ENCODE peak calls at places on chromosomes 7 and 10, in four cellular contexts. One of them, this sample, is unnamed.
A peak's percentile ranks its signal among the peaks of the same experiment; 100 is the strongest.

GRCh38 chr7:110358028-110358427 is 732.9 kb upstream of the LRRN3 start:
- DNase-seq in body of pancreas: no peak
- DNase-seq in A549: no peak
- DNase-seq in heart right ventricle: no peak
- DNase-seq in this sample: no peak

GRCh38 chr7:147584771-147585193 is 1005.8 kb upstream of the C7orf33 start:
- DNase-seq in body of pancreas: no peak
- DNase-seq in A549: no peak
- DNase-seq in heart right ventricle: no peak
- DNase-seq in this sample: no peak

GRCh38 chr7:81402227-81402626 is 367.6 kb downstream of the HGF start:
- DNase-seq in body of pancreas: no peak
- DNase-seq in A549: no peak
- DNase-seq in heart right ventricle: no peak
- DNase-seq in this sample: no peak

GRCh38 chr10:75195035-75195763 is 15.4 kb upstream of the VDAC2 start:
- DNase-seq in body of pancreas: no peak
- DNase-seq in A549: no peak
- DNase-seq in heart right ventricle: no peak
- DNase-seq in this sample: no peak

GRCh38 chr10:4221315-4221714 is 436.3 kb upstream of the KLF6 start:
- DNase-seq in body of pancreas: no peak
- DNase-seq in A549: no peak
- DNase-seq in heart right ventricle: no peak
- DNase-seq in this sample: no peak

GRCh38 chr7:146074195-146074765 is 42.3 kb upstream of the CNTNAP2 start:
- DNase-seq in body of pancreas: no peak
- DNase-seq in A549: no peak
- DNase-seq in heart right ventricle: no peak
- DNase-seq in this sample: no peak

GRCh38 chr10:68303849-68304412 is 27.9 kb upstream of the HNRNPH3 start:
- DNase-seq in body of pancreas: peak; percentile 86
- DNase-seq in A549: no peak
- DNase-seq in heart right ventricle: no peak
- DNase-seq in this sample: no peak

GRCh38 chr10:31875608-31876007 is 53.0 kb downstream of the ARHGAP12 start:
- DNase-seq in body of pancreas: no peak
- DNase-seq in A549: no peak
- DNase-seq in heart right ventricle: no peak
- DNase-seq in this sample: no peak

GRCh38 chr10:86971146-86971991 is 3.1 kb downstream of the ADIRF start:
- DNase-seq in body of pancreas: peak; percentile 90
- DNase-seq in A549: peak; percentile 79
- DNase-seq in heart right ventricle: peak; percentile 89
- DNase-seq in this sample: peak; percentile 97

GRCh38 chr10:61629594-61629993 is 33.1 kb upstream of the CABCOCO1 start:
- DNase-seq in body of pancreas: no peak
- DNase-seq in A549: no peak
- DNase-seq in heart right ventricle: no peak
- DNase-seq in this sample: no peak

GRCh38 chr10:60733826-60734225 is 44.5 kb upstream of the CDK1 start:
- DNase-seq in body of pancreas: no peak
- DNase-seq in A549: no peak
- DNase-seq in heart right ventricle: no peak
- DNase-seq in this sample: no peak

GRCh38 chr7:486216-486743 is 33.4 kb downstream of the PDGFA start:
- DNase-seq in body of pancreas: no peak
- DNase-seq in A549: no peak
- DNase-seq in heart right ventricle: no peak
- DNase-seq in this sample: peak; percentile 37
- H3K27ac ChIP-seq in body of pancreas: no peak overlapping the region
- H3K27ac ChIP-seq in A549: no peak overlapping the region
- H3K27ac ChIP-seq in heart right ventricle: no peak overlapping the region
- H3K27ac ChIP-seq in this sample: no peak overlapping the region

GRCh38 chr7:47581821-47582747 is at the start of gene TNS3:
- DNase-seq in body of pancreas: peak; percentile 56
- DNase-seq in A549: no peak
- DNase-seq in heart right ventricle: no peak
- DNase-seq in this sample: peak; percentile 50
- H3K4me1 ChIP-seq in body of pancreas: peaks cover 53% of the 10 kb centered on the region
- H3K4me1 ChIP-seq in A549: peaks cover 63% of the 10 kb centered on the region
- H3K4me1 ChIP-seq in heart right ventricle: peaks cover 77% of the 10 kb centered on the region
- H3K4me1 ChIP-seq in this sample: peaks cover 13% of the 10 kb centered on the region

GRCh38 chr10:549391-549790 is 140.1 kb downstream of the DIP2C start:
- DNase-seq in body of pancreas: no peak
- DNase-seq in A549: no peak
- DNase-seq in heart right ventricle: no peak
- DNase-seq in this sample: no peak

GRCh38 chr10:550665-551460 is 138.6 kb downstream of the DIP2C start:
- DNase-seq in body of pancreas: no peak
- DNase-seq in A549: no peak
- DNase-seq in heart right ventricle: no peak
- DNase-seq in this sample: no peak

GRCh38 chr10:553233-553632 is 136.2 kb downstream of the DIP2C start:
- DNase-seq in body of pancreas: no peak
- DNase-seq in A549: no peak
- DNase-seq in heart right ventricle: no peak
- DNase-seq in this sample: no peak

GRCh38 chr10:552679-553078 is 136.8 kb downstream of the DIP2C start:
- DNase-seq in body of pancreas: no peak
- DNase-seq in A549: no peak
- DNase-seq in heart right ventricle: no peak
- DNase-seq in this sample: no peak

DNA sequence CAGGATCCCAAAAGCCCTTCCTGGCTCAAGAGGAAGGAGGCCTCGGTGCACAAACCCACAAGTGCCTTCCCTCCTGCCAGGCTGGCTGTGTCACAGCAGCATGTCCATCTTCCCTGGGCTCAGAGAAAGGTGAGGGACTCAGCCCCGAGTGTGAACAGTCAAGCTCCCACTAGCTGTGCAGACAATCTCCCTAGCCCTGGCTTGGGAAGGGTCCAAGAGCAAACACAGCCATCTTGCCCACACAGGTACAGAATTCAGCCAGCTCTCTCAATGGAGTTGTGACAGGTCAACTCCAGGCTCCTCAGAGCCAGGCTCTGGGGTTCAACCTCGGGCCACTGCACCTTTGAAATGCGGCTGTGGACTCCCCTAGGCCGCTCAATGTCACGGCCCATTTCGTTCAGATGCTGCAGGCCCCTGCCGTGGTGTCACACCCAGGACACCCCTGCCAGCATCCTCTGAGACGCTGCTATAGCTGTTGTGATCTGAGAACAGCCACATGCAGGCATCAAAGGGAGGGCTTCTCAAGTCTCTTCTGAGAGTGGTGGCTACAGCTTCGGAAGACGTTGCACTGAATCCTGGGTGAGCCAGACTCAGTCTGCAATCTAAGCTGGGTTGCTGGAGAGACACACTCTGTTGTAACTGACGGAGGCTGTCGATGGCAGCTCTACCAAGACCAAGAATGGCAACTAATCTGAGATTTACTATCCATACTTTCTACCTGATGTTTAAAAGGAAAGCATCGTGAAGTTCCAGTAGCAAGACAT is 137.8 kb downstream of the DIP2C start:
- DNase-seq in body of pancreas: no peak
- DNase-seq in A549: no peak
- DNase-seq in heart right ventricle: no peak
- DNase-seq in this sample: no peak
- H3K27ac ChIP-seq in body of pancreas: no peak overlapping the region
- H3K27ac ChIP-seq in A549: no peak overlapping the region
- H3K27ac ChIP-seq in heart right ventricle: no peak overlapping the region
- H3K27ac ChIP-seq in this sample: no peak overlapping the region

GRCh38 chr7:69182596-69183467 is 415.4 kb upstream of the AUTS2 start:
- DNase-seq in body of pancreas: no peak
- DNase-seq in A549: no peak
- DNase-seq in heart right ventricle: no peak
- DNase-seq in this sample: no peak

GRCh38 chr7:69187824-69188335 is 410.4 kb upstream of the AUTS2 start:
- DNase-seq in body of pancreas: no peak
- DNase-seq in A549: no peak
- DNase-seq in heart right ventricle: no peak
- DNase-seq in this sample: no peak

GRCh38 chr7:69184339-69184738 is 413.9 kb upstream of the AUTS2 start:
- DNase-seq in body of pancreas: no peak
- DNase-seq in A549: no peak
- DNase-seq in heart right ventricle: no peak
- DNase-seq in this sample: no peak

GRCh38 chr7:69186974-69187373 is 411.3 kb upstream of the AUTS2 start:
- DNase-seq in body of pancreas: no peak
- DNase-seq in A549: no peak
- DNase-seq in heart right ventricle: no peak
- DNase-seq in this sample: no peak

DNA sequence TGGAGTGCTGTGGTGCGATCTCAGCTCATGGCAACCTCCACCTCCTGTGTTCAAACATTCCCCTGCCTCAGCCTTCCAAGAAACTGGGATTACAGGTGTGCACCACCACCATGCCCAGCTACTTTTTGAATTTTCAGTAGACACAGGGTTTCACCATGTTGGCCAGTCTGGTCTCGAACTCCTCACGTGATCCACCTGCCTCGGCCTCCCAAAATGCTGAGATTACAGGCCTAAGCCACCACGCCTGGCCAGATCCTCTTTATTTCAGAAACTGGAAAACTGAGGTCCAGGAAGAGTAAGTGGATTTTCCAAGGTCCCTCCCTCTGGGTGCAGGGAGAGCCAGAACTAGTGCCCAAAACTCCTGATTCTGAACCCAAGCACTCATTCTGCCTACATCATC is 413.1 kb upstream of the AUTS2 start:
- DNase-seq in body of pancreas: no peak
- DNase-seq in A549: no peak
- DNase-seq in heart right ventricle: no peak
- DNase-seq in this sample: no peak
- H3K4me1 ChIP-seq in body of pancreas: no peaks in the 10 kb centered on the region
- H3K4me1 ChIP-seq in A549: no peaks in the 10 kb centered on the region
- H3K4me1 ChIP-seq in heart right ventricle: peaks cover 13% of the 10 kb centered on the region
- H3K4me1 ChIP-seq in this sample: peaks cover under 1% of the 10 kb centered on the region

DNA sequence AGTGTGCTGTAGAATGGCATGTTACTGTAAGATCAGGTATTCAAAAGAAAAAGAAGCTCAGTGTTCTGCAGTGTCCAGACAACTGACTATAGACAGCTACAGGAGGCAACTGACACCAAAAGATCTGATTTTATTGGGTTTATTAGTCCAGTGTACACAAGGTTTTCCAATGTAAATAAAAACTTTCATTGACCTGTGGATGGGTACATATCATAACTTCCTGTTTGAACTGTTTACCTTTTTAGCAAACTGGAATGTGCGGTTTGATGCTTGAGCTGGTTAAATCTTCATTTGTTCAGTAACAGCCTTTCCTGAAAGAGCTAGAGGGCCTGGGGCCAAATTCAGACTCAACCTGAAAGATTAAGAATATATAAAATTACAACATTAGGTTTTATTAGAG is 172.6 kb upstream of the SP8 start:
- DNase-seq in body of pancreas: no peak
- DNase-seq in A549: no peak
- DNase-seq in heart right ventricle: no peak
- DNase-seq in this sample: no peak
- H3K27ac ChIP-seq in body of pancreas: no peak overlapping the region
- H3K27ac ChIP-seq in A549: no peak overlapping the region
- H3K27ac ChIP-seq in heart right ventricle: no peak overlapping the region
- H3K27ac ChIP-seq in this sample: no peak overlapping the region

DNA sequence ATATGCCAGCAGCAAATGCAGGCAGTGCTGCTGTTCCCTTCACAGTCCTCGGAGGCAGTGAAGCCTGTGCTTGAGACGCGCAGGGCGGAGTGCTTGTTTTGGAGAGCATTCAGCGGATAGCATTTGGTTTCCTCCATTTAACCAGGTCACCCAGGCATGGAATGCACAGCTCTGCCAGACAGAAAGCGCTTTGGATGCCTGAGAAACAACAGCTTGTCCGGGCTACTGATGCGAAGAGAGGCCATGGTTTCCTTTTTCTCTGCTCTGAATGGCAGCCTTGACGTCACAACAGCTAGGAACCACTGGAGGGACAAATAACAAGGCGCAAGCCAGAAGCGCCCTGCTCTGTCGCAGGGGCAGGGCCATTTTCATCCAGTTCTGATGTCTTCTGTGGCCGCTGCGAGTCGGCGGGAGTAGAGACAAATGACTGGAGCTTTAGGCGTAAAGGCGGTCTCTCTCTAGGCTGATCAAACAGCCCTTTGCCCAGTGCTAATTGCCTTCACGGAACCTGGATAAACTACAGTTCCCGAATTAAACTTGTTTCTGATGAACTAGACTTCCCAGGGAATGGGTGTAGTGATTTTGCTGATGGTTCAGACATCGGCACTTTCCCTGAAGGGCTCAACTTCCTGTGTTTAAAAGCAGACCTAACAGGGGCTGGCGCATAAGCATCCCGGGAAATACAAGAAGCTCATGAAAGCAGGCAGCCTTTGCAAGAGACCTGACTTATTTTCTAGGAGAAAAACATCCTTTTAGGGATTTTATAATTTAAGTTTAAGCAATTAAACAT is 187.6 kb upstream of the KLF14 start:
- DNase-seq in body of pancreas: peak; percentile 65
- DNase-seq in A549: no peak
- DNase-seq in heart right ventricle: peak; percentile 71
- DNase-seq in this sample: peak; percentile 83
- H3K4me1 ChIP-seq in body of pancreas: peaks cover 74% of the 10 kb centered on the region
- H3K4me1 ChIP-seq in A549: peaks cover 100% of the 10 kb centered on the region
- H3K4me1 ChIP-seq in heart right ventricle: peaks cover 95% of the 10 kb centered on the region
- H3K4me1 ChIP-seq in this sample: peaks cover 20% of the 10 kb centered on the region

DNA sequence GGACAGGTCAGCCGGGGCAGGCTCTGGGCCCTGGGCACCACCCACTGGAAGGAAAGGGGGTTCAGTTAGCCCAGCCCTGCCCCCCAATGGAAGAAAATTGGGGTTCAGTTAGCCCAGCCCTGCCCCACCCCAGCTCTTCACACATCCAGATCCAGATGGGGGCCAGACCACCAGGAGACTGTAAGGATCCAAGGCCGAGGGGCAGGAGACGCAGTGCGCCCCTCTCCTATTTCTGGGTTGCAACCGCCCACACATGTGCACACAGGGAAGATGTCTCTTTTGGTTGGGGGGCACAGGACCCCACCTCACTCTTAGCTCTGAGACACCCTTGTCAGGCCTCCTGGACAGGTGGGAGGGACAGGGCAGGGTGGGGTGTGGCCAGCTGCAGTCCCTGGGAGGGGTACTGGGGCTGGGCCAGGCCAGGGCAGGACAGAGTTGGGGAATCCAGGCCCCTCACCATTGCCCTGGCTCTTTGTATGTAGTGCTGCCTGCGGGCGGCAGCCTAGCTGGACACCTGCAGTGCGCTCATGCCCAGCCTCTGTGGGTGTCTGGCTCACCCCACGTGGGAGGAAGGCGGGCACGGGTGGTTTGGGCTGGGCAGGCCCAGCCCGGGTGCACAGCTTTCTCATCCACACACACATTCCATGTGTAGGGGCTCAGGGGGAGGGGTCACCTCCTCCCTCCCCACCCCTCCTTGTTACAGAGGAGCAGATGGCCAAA is 141.2 kb downstream of the LHPP start:
- DNase-seq in body of pancreas: no peak
- DNase-seq in A549: no peak
- DNase-seq in heart right ventricle: no peak
- DNase-seq in this sample: peak; percentile 45
- H3K27ac ChIP-seq in body of pancreas: no peak overlapping the region
- H3K27ac ChIP-seq in A549: no peak overlapping the region
- H3K27ac ChIP-seq in heart right ventricle: no peak overlapping the region
- H3K27ac ChIP-seq in this sample: no peak overlapping the region

GRCh38 chr10:34815174-34816066 is at the start of gene PARD3:
- DNase-seq in body of pancreas: peak; percentile 78
- DNase-seq in A549: peak; percentile 72
- DNase-seq in heart right ventricle: peak; percentile 58
- DNase-seq in this sample: peak; percentile 71
- H3K4me1 ChIP-seq in body of pancreas: peaks cover 43% of the 10 kb centered on the region
- H3K4me1 ChIP-seq in A549: peaks cover 34% of the 10 kb centered on the region
- H3K4me1 ChIP-seq in heart right ventricle: peaks cover 36% of the 10 kb centered on the region
- H3K4me1 ChIP-seq in this sample: peaks cover 12% of the 10 kb centered on the region

This sample was measured in right cardiac atrium.